ENCODE peak calls at places on chromosomes 1 and 21, in six cellular contexts. D is mesothelial cell of epicardium, N is AG10803, Q is astrocyte of the spinal cord, R is A549, K is cardiac muscle cell. L is an unnamed sample.
A peak's percentile ranks its signal among the peaks of the same experiment; 100 is the strongest.

GRCh38 chr1:45473302-45473701 is 17.7 kb downstream of the TESK2 start:
- DNase-seq in D (no peak), N (no peak), Q (no peak), R (no peak), K (no peak), L (no peak)

GRCh38 chr21:43590220-43590619 is 69.1 kb downstream of the HSF2BP start:
- DNase-seq in D (no peak), N (peak; percentile 68), Q (peak; percentile 38), R (peak; percentile 41), K (no peak), L (no peak)

GRCh38 chr1:20321573-20321972 is 30.9 kb downstream of the VWA5B1 start:
- DNase-seq in D (no peak), N (no peak), Q (no peak), R (no peak), K (no peak), L (no peak)

GRCh38 chr1:101905298-101905794 is 91.4 kb downstream of the OLFM3 start:
- DNase-seq in D (no peak), N (no peak), Q (no peak), R (no peak), K (no peak), L (no peak)

GRCh38 chr1:2148691-2149090 is 45.9 kb downstream of the FAAP20 start:
- DNase-seq in D (no peak), N (no peak), Q (no peak), R (no peak), K (no peak), L (no peak)

GRCh38 chr1:205612104-205612503 is 19.7 kb downstream of the ELK4 start:
- DNase-seq in D (no peak), N (no peak), Q (no peak), R (no peak), K (no peak), L (no peak)

GRCh38 chr1:8883510-8883909 is 5.0 kb upstream of the ENO1 start:
- DNase-seq in D (no peak), N (no peak), Q (no peak), R (peak; percentile 58), K (no peak), L (no peak)

GRCh38 chr1:42971848-42972291 is 13.2 kb upstream of the SLC2A1 start:
- DNase-seq in D (no peak), N (peak; percentile 95), Q (peak; percentile 70), R (no peak), K (no peak), L (no peak)

GRCh38 chr1:151565500-151566189 is 25.5 kb downstream of the TUFT1 start:
- DNase-seq in D (no peak), N (no peak), Q (no peak), R (no peak), K (no peak), L (no peak)

GRCh38 chr21:42162831-42163510 is 56.0 kb upstream of the ABCG1 start:
- DNase-seq in D (no peak), N (no peak), Q (no peak), R (no peak), K (no peak), L (peak; percentile 60)

GRCh38 chr21:26961704-26962103 is 5.2 kb downstream of the ADAMTS5 start:
- DNase-seq in D (no peak), N (peak; percentile 38), Q (no peak), R (no peak), K (no peak), L (no peak)

GRCh38 chr1:59638172-59638800 is 176.5 kb upstream of the HOOK1 start:
- DNase-seq in D (no peak), N (peak; percentile 95), Q (peak; percentile 87), R (peak; percentile 12), K (no peak), L (no peak)

GRCh38 chr1:216270086-216270773 is 153.0 kb downstream of the USH2A start:
- DNase-seq in D (no peak), N (no peak), Q (no peak), R (no peak), K (no peak), L (no peak)

GRCh38 chr1:27542463-27543273 is 52.7 kb upstream of the WASF2 start:
- DNase-seq in D (no peak), N (no peak), Q (peak; percentile 64), R (peak; percentile 94), K (peak; percentile 85), L (no peak)

GRCh38 chr1:87598429-87598828 is 269.7 kb downstream of the LMO4 start:
- DNase-seq in D (no peak), N (no peak), Q (no peak), R (peak; percentile 25), K (peak; percentile 8), L (no peak)

GRCh38 chr1:56803561-56804156 is 15.5 kb downstream of the FYB2 start:
- DNase-seq in D (no peak), N (no peak), Q (no peak), R (peak; percentile 48), K (peak; percentile 62), L (no peak)

GRCh38 chr1:8604041-8604942 is 213.1 kb downstream of the RERE start:
- DNase-seq in D (no peak), N (no peak), Q (no peak), R (no peak), K (no peak), L (no peak)

GRCh38 chr1:2791027-2791760 is 10.3 kb downstream of the TTC34 start:
- DNase-seq in D (no peak), N (no peak), Q (no peak), R (no peak), K (no peak), L (no peak)

GRCh38 chr1:39146681-39147080 is 57.8 kb upstream of the MACF1 start:
- DNase-seq in D (no peak), N (no peak), Q (no peak), R (no peak), K (no peak), L (no peak)

DNA sequence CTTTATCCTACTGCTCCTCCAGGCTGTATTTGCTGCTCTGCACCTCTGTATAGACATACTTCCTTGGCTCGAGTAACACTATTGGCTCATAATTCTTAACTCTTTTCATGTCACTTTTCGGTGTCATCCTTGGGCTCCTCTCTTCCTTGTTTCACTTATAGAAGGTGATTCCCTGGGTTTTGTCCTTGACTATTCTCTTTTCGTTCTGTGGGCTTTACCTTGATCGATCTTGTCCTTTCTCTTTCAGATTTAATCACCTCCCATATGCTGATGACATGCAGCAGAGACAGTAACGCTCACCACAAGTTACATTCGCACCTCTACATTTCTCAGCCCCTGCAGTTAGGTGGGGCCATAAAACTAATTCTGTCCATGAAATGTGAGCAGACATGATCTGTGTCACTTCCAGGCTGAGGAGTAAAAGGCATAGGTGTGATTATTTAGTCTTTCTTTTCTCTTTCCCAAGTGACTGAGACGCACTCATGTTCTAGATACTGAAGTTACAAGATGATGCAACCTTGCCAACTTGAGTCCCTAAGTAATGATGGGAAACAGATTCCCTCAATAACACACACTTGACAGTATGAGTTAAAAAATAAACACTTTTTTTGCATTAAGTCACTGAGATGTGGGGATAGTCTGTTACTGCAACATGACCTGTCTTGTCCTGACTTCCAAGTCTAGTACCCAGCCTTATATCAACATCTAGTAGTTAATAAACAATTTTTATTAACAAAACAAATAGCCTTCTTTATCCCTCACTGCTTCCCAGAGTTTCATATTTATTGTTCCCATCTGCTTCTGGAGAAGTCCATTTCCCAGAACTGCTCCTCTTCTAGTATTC is 49.9 kb upstream of the HAO2 start:
- DNase-seq in D (no peak), N (no peak), Q (no peak), R (no peak), K (no peak), L (no peak)
- TF ChIP-seq CTCF in D (no peak), N (no peak), Q (no peak), R (no peak), K (no peak), L (no peak)

GRCh38 chr1:51922040-51922439 is 43.5 kb upstream of the NRDC start:
- DNase-seq in D (no peak), N (no peak), Q (no peak), R (no peak), K (no peak), L (no peak)

GRCh38 chr1:51920130-51920529 is 41.6 kb upstream of the NRDC start:
- DNase-seq in D (no peak), N (no peak), Q (no peak), R (no peak), K (no peak), L (no peak)

GRCh38 chr1:51926171-51926812 is 47.8 kb upstream of the NRDC start:
- DNase-seq in D (no peak), N (peak; percentile 69), Q (peak; percentile 38), R (peak; percentile 42), K (no peak), L (no peak)

GRCh38 chr1:51927029-51927428 is 48.5 kb upstream of the NRDC start:
- DNase-seq in D (no peak), N (peak; percentile 60), Q (no peak), R (no peak), K (no peak), L (no peak)

DNA sequence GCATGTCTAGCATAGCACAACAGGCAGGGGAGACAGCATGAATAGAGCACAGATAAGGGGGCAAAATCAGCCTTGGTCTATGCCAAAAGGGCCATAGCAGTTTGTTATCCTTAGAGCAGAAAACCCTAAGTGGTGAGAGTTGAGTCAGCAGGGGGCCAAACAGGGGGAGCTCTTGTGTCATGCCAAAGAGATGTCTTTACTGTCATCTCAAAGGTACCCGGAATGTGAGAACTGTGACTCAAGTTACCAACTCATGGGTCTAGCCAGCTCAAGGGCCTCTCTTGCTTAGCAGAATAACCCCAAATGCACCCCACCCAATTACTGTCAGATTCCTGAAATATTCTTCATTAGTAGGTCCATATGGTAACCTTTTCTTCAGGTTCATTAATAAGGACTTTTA is 45.9 kb upstream of the NRDC start:
- DNase-seq in D (no peak), N (peak; percentile 82), Q (no peak), R (no peak), K (no peak), L (no peak)
- TF ChIP-seq CTCF in D (no peak), N (no peak), Q (no peak), R (no peak), K (no peak), L (no peak)

GRCh38 chr1:5620997-5621396 is 371.2 kb downstream of the NPHP4 start:
- DNase-seq in D (peak; percentile 61), N (no peak), Q (no peak), R (peak; percentile 24), K (peak; percentile 86), L (peak; percentile 66)
- TF ChIP-seq CTCF in D (peak; percentile 70), N (no peak), Q (no peak), R (peak; percentile 6), K (no peak), L (peak; percentile 81)

GRCh38 chr1:241412646-241413045 is 55.6 kb upstream of the RGS7 start:
- DNase-seq in D (no peak), N (no peak), Q (no peak), R (no peak), K (no peak), L (no peak)

GRCh38 chr1:241411056-241411775 is 54.2 kb upstream of the RGS7 start:
- DNase-seq in D (no peak), N (peak; percentile 81), Q (peak; percentile 5), R (no peak), K (no peak), L (no peak)

GRCh38 chr1:241406421-241406820 is 49.4 kb upstream of the RGS7 start:
- DNase-seq in D (no peak), N (no peak), Q (no peak), R (no peak), K (no peak), L (no peak)

GRCh38 chr1:241411776-241412338 is 54.9 kb upstream of the RGS7 start:
- DNase-seq in D (no peak), N (peak; percentile 60), Q (peak; percentile 25), R (no peak), K (no peak), L (no peak)

DNA sequence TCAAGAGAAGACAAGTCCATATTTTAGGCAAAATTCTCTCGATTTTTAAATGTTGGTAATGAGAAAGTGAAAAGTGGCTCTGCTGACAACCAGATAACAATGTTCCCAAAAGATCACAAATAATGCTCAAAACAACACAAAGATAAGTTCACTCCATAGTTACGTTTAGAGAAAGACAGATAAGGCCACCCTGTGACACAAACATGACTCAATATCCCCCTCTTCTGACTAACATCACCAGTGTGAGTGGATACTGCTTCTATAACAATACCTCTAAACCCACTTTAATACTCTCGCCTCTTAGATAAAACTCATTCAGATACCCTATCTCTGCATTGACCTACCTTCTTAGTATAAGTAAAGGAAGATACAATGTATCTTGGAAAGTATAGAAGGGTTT is 51.2 kb upstream of the RGS7 start:
- DNase-seq in D (no peak), N (no peak), Q (peak; percentile 27), R (no peak), K (no peak), L (no peak)
- TF ChIP-seq CTCF in D (no peak), N (peak; percentile 26), Q (peak; percentile 31), R (no peak), K (no peak), L (peak; percentile 42)

L was measured in type B pancreatic cell.